ENCODE peak calls at places on chromosomes 11 and 22, in six cellular contexts. D, O, B, A, L and Y are unnamed samples.

GRCh38 chr11:61254403-61255025 is 13.5 kb downstream of the PGA5 start:
- DNase-seq in B (peak), D (peak), O (peak), L (peak), A (peak), Y (peak)

GRCh38 chr11:71120346-71120963 is 131.9 kb downstream of the SHANK2 start:
- DNase-seq in L (peak), B (peak), D (peak), O (no peak), A (no peak), Y (peak)

GRCh38 chr22:49619301-49619700 is 208.4 kb downstream of the BRD1 start:
- DNase-seq in L (no peak), O (no peak), B (no peak), A (no peak), D (no peak), Y (no peak)

GRCh38 chr11:119615003-119615878 is 113.8 kb downstream of the NECTIN1 start:
- DNase-seq in O (peak), L (no peak), B (peak), A (peak), D (peak), Y (peak)

GRCh38 chr22:37007666-37008065 is 11.6 kb downstream of the TST start:
- DNase-seq in B (no peak), O (peak), D (no peak), L (no peak), A (no peak), Y (no peak)

GRCh38 chr22:17994424-17995108 is 29.8 kb downstream of the MICAL3 start:
- DNase-seq in B (no peak), A (no peak), O (no peak), L (no peak), D (no peak), Y (no peak)

GRCh38 chr11:71178076-71178475 is 74.3 kb downstream of the SHANK2 start:
- DNase-seq in O (no peak), L (no peak), B (no peak), A (no peak), D (no peak), Y (no peak)

GRCh38 chr11:69249641-69250502 is 44.1 kb upstream of the MYEOV start:
- DNase-seq in A (no peak), B (no peak), D (no peak), O (no peak), L (no peak), Y (no peak)

GRCh38 chr11:2781413-2782274 is 81.8 kb upstream of the KCNQ1OT1 start:
- DNase-seq in O (peak), B (no peak), A (no peak), L (peak), D (no peak), Y (no peak)

GRCh38 chr11:122748968-122749687 is 89.2 kb upstream of the CRTAM start:
- DNase-seq in A (peak), L (no peak), O (peak), D (no peak), B (no peak), Y (peak)

GRCh38 chr11:62552931-62553838 is 6.6 kb upstream of the AHNAK start:
- DNase-seq in O (peak), A (no peak), D (peak), B (no peak), L (peak), Y (peak)

GRCh38 chr11:3669742-3670183 is 1.4 kb downstream of the CHRNA10 start:
- DNase-seq in A (no peak), L (no peak), D (no peak), O (no peak), B (no peak), Y (no peak)

GRCh38 chr11:44573333-44573732 is 7.9 kb downstream of the CD82 start:
- DNase-seq in L (no peak), O (no peak), D (no peak), A (no peak), B (no peak), Y (no peak)

GRCh38 chr11:34302046-34302921 is 55.5 kb downstream of the ABTB2 start:
- DNase-seq in D (no peak), O (no peak), L (no peak), A (peak), B (no peak), Y (peak)

GRCh38 chr11:78039391-78039918 is 16.4 kb upstream of the KCTD14 start:
- DNase-seq in L (no peak), D (no peak), O (no peak), A (no peak), B (no peak), Y (no peak)
- TF ChIP-seq POLR2A in L (no peak), D (no peak), O (no peak), A (no peak), B (no peak), Y (no peak)

GRCh38 chr11:57466680-57467079 is 6.4 kb downstream of the RTN4RL2 start:
- DNase-seq in B (no peak), A (no peak), O (no peak), L (no peak), D (no peak), Y (peak)
- TF ChIP-seq CTCF in B (no peak), A (no peak), O (no peak), L (no peak), D (no peak), Y (peak)

GRCh38 chr11:67120881-67121710 is 2.0 kb downstream of the KDM2A start:
- DNase-seq in O (peak), B (no peak), L (peak), A (peak), D (no peak), Y (peak)

GRCh38 chr11:67118059-67118766 is 850 bp upstream of the KDM2A start:
- DNase-seq in O (peak), B (no peak), D (peak), L (no peak), A (no peak), Y (no peak)

GRCh38 chr11:67118801-67119576 is at the start of gene KDM2A:
- DNase-seq in D (peak), L (peak), A (peak), B (peak), O (peak), Y (peak)

GRCh38 chr11:67119577-67120391 is 721 bp downstream of the KDM2A start:
- DNase-seq in B (no peak), D (peak), O (peak), L (peak), A (no peak), Y (peak)

GRCh38 chr11:67120456-67120855 is 1.4 kb downstream of the KDM2A start:
- DNase-seq in O (peak), B (no peak), A (no peak), L (peak), D (no peak), Y (no peak)
- TF ChIP-seq MYC in O (no peak), B (no peak), A (no peak), L (no peak), D (no peak), Y (no peak)

GRCh38 chr22:31753005-31753633 is 700 bp upstream of the DEPDC5 start:
- DNase-seq in D (no peak), L (peak), O (no peak), B (peak), A (no peak), Y (peak)

GRCh38 chr22:31754813-31755212 is 994 bp downstream of the DEPDC5 start:
- DNase-seq in B (peak), A (no peak), D (no peak), O (no peak), L (no peak), Y (no peak)

GRCh38 chr22:31750365-31751284 is 693 bp upstream of the PRR14L start:
- DNase-seq in A (no peak), L (peak), B (no peak), O (no peak), D (no peak), Y (no peak)

GRCh38 chr22:31752096-31752847 is 1.5 kb upstream of the DEPDC5 start:
- DNase-seq in O (no peak), B (no peak), A (no peak), D (no peak), L (peak), Y (peak)

DNA sequence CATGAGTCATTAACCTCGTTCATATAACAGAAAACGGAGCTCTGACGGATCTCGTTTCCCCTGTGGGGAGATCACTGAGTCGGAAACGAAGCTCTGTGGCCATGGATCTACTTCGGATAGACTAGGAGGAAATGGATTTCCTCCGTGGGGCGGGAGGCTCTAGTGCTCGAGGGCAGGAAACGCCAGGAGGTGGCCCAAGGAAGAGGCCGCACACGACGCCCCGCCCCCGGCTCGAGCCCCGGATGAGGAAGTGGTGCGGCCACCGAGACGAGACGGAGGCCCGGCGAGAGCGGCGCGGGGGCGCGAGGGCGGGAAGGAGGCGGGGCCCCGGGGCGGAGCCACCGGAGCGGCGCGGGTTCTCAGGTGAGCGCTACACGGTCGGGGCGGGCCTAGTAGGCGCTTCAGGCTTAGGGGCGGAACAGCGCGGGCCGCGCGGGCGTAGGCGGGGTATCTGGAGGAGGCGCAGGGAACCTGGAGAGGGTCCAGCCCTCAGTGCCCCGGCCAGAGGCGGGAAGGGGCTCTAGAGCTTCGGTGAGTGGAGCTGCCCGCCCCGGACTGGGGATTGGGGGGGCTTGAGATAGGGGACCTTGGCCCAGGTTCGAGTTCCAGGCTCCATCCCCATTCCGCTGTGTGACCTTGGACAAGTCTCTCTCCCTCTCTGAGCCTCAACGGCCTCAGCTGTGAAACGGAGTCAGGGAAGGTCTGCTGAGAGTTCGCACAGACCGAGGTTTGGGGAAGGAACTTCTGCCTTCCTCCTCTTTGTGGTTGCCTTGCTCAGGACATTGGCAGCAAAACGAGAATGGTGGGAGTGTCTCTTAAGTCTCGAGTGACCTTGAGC is at the start of gene DEPDC5:
- DNase-seq in D (peak), L (peak), B (peak), O (peak), A (peak), Y (peak)
- TF ChIP-seq POLR2A in D (peak), L (peak), B (peak), O (peak), A (peak), Y (peak)

DNA sequence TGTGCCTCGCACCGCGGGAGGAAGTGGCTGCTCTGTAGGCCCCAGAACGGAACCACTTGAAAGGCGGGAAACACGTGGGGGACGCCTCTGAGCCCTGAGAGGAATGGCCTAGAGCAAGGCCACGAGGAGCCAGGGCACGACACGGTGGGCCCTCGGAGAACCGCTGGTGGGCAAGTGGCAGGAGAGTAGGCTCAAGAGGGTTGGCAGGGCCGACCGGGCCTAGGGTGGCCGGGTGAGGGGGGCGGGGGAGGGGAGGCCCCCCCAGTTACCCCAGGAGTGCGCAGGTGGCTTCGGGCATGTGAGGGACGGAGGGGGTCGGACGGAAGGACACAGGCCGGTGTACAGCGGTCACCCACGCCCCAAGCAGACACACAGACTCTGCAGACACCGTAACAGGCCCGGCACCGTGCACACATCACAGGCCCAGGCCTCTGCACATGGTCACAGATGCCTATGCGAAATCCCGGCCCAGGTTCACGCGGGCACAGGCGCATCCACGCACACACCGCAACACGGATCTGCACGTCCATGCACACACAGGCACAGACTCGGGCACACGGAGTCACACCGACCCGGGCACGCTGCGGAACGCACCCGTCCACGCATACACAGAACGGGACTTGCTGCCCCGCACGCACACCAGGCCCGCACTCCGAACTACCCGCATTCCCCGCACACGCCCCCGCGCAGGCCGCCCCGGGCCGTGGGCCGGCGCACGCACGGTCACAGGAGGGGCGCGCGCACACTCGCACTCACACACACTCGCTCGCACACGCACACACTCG is at the start of gene MGAT3:
- DNase-seq in A (no peak), O (no peak), B (no peak), D (no peak), L (no peak), Y (no peak)
- TF ChIP-seq CTCF in A (no peak), O (no peak), B (no peak), D (no peak), L (no peak), Y (no peak)

GRCh38 chr11:130765951-130766649 is 150.2 kb downstream of the SNX19 start:
- DNase-seq in L (no peak), A (peak), D (no peak), O (no peak), B (no peak), Y (no peak)
- TF ChIP-seq MYC in L (no peak), A (no peak), D (no peak), O (no peak), B (no peak), Y (no peak)